ENCODE peak calls at places on chromosomes 6 and 20, in nine cellular contexts. V is brain microvascular endothelial cell, X is left lung, U is fibroblast of lung, N is endothelial cell, D is dorsolateral prefrontal cortex, M is coronary artery, J is pancreas, K is GM10248. A is an unnamed sample.

GRCh38 chr20:61566691-61567090 is 314.6 kb downstream of the CDH4 start:
- DNase-seq in N (no peak), M (no peak), J (no peak), K (no peak), D (no peak), X (no peak), U (no peak), V (no peak), A (no peak)

GRCh38 chr6:116666869-116667268 is 1.7 kb downstream of the ZUP1 start:
- DNase-seq in J (no peak), D (no peak), V (no peak), X (no peak), M (no peak), N (no peak), K (peak; percentile 45), U (no peak), A (no peak)

GRCh38 chr20:33826270-33826897 is 15.2 kb downstream of the CHMP4B start:
- DNase-seq in M (no peak), J (no peak), K (no peak), X (no peak), V (no peak), D (no peak), U (no peak), N (no peak), A (no peak)

GRCh38 chr20:46118481-46119020 is 437 bp downstream of the CD40 start:
- DNase-seq in K (peak; percentile 53), N (peak; percentile 48), M (peak; percentile 76), D (no peak), J (no peak), V (no peak), X (peak; percentile 79), U (no peak), A (no peak)

GRCh38 chr6:7124631-7125030 is 16.9 kb downstream of the RREB1 start:
- DNase-seq in M (no peak), K (no peak), U (peak; percentile 33), X (no peak), D (no peak), J (no peak), V (no peak), N (no peak), A (no peak)

GRCh38 chr20:32238483-32239425 is 31.1 kb downstream of the POFUT1 start:
- DNase-seq in X (no peak), D (no peak), V (no peak), M (no peak), U (no peak), J (no peak), N (no peak), K (no peak), A (no peak)

GRCh38 chr6:81480139-81480538 is 272.3 kb downstream of the TENT5A start:
- DNase-seq in M (no peak), U (peak; percentile 58), J (no peak), K (no peak), D (no peak), X (no peak), V (peak; percentile 17), N (no peak), A (no peak)

GRCh38 chr6:56570434-56571359 is 72.0 kb downstream of the DST start:
- DNase-seq in M (no peak), K (peak; percentile 30), U (peak; percentile 28), V (no peak), N (no peak), J (no peak), D (no peak), X (no peak), A (no peak)

GRCh38 chr6:104207635-104208034 is 652.1 kb downstream of the HACE1 start:
- DNase-seq in V (no peak), K (no peak), J (no peak), U (no peak), D (no peak), X (no peak), M (no peak), N (no peak), A (no peak)

GRCh38 chr6:153778216-153778615 is 260.8 kb upstream of the OPRM1 start:
- DNase-seq in M (no peak), J (no peak), X (no peak), V (no peak), U (no peak), N (no peak), K (no peak), D (no peak), A (no peak)

GRCh38 chr6:23621026-23621425 is 505.0 kb upstream of the NRSN1 start:
- DNase-seq in M (no peak), J (no peak), N (no peak), V (peak; percentile 21), D (no peak), X (no peak), U (peak; percentile 72), K (no peak), A (no peak)

GRCh38 chr6:22001336-22002027 is 295.4 kb downstream of the PRL start:
- DNase-seq in M (no peak), U (peak; percentile 67), J (no peak), V (no peak), N (no peak), D (no peak), K (no peak), X (no peak), A (no peak)

GRCh38 chr6:21665101-21665435 is 71.5 kb downstream of the SOX4 start:
- DNase-seq in U (peak; percentile 22), K (no peak), D (no peak), J (no peak), M (no peak), N (peak; percentile 15), X (no peak), V (no peak), A (no peak)

GRCh38 chr6:73580247-73581149 is 59.7 kb upstream of the EEF1A1 start:
- DNase-seq in D (peak; percentile 85), K (peak; percentile 70), M (peak; percentile 93), J (no peak), N (peak; percentile 80), U (peak; percentile 98), X (peak; percentile 91), V (peak; percentile 97), A (peak; percentile 56)

GRCh38 chr6:46655803-46656202 is 3.0 kb downstream of the SLC25A27 start:
- DNase-seq in V (no peak), N (peak; percentile 66), M (no peak), J (no peak), X (no peak), U (no peak), K (no peak), D (no peak), A (no peak)

GRCh38 chr6:31727034-31727716 is 1.9 kb downstream of the DDAH2 start:
- DNase-seq in K (peak; percentile 87), M (no peak), N (no peak), X (peak; percentile 83), D (no peak), J (no peak), U (no peak), V (no peak), A (no peak)

GRCh38 chr20:710762-711120 is 35.1 kb upstream of the SCRT2 start:
- DNase-seq in X (no peak), K (no peak), U (no peak), V (no peak), N (no peak), D (no peak), M (peak; percentile 66), J (no peak), A (no peak)

GRCh38 chr20:31930758-31931157 is 21.1 kb downstream of the PDRG1 start:
- DNase-seq in D (no peak), M (no peak), X (no peak), U (no peak), J (no peak), K (no peak), V (no peak), N (no peak), A (no peak)

GRCh38 chr6:144931172-144932035 is 646.3 kb downstream of the UTRN start:
- DNase-seq in M (no peak), X (no peak), D (no peak), V (peak; percentile 50), N (peak; percentile 41), J (no peak), U (peak; percentile 30), K (peak; percentile 6), A (no peak)

GRCh38 chr20:17611290-17611539 is 41.3 kb downstream of the DSTN start:
- DNase-seq in K (no peak), M (no peak), J (no peak), D (no peak), X (no peak), V (no peak), N (peak; percentile 52), U (peak; percentile 35), A (no peak)
- TF ChIP-seq CTCF in K (peak; percentile 46), M (no peak), J (no peak), D (no peak), X (peak; percentile 41), V (no peak), N (no peak), U (no peak), A (no peak)

GRCh38 chr20:51767018-51767866 is 948 bp downstream of the ATP9A start:
- DNase-seq in M (no peak), X (peak; percentile 97), N (peak; percentile 59), D (peak; percentile 89), K (no peak), J (peak; percentile 96), U (peak; percentile 36), V (no peak), A (peak; percentile 33)
- TF ChIP-seq CTCF in M (no peak), X (no peak), N (peak; percentile 66), D (no peak), K (no peak), J (no peak), U (peak; percentile 34), V (peak; percentile 58), A (no peak)

GRCh38 chr6:39599996-39600395 is 125.2 kb downstream of the KIF6 start:
- DNase-seq in K (no peak), N (no peak), V (no peak), X (no peak), D (no peak), J (no peak), M (no peak), U (peak; percentile 18), A (no peak)
- TF ChIP-seq CTCF in K (no peak), N (no peak), V (no peak), X (no peak), D (no peak), J (no peak), M (no peak), U (no peak), A (no peak)

GRCh38 chr20:44271915-44272663 is 25.0 kb downstream of the GDAP1L1 start:
- DNase-seq in D (no peak), K (no peak), M (no peak), N (peak; percentile 19), V (no peak), U (no peak), J (no peak), X (no peak), A (no peak)
- TF ChIP-seq CTCF in D (no peak), K (peak; percentile 12), M (no peak), N (peak; percentile 50), V (peak; percentile 34), U (peak; percentile 13), J (no peak), X (no peak), A (no peak)

DNA sequence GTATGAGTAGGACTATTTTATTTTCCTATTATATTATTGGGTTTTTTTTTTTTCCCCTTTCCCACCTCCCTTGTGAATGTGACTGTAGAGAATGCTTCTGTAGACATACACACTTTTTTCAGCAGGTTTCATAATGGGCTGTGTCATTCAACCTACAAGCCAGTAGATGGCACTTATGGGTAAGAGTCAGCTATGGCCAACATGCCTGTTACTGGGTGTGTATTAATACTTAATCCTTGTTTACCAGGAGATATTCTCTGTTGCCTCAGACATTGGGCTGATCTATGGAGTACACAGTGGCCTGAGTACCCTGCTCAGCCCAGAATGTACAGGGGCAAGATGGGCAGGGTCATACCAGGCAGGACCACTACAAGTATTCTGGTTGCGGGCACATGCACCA is 382.5 kb downstream of the EPHA7 start:
- DNase-seq in U (peak; percentile 14), J (no peak), D (no peak), N (no peak), X (no peak), M (no peak), V (peak; percentile 9), K (no peak), A (no peak)
- TF ChIP-seq CTCF in U (peak; percentile 68), J (no peak), D (peak; percentile 20), N (peak; percentile 32), X (no peak), M (no peak), V (peak; percentile 64), K (peak; percentile 27), A (no peak)

A was measured in omental fat pad.